ENCODE peak calls at places on chromosomes 13 and 19, in five cellular contexts. W is stimulated activated effector memory CD8-positive, alpha-beta T cell treated with anti-CD3 and anti-CD28 coated beads, Interleukin-12 subunit alpha, Interleukin-12 subunit beta, amount 100 ng/mL, for 72 hours; J is activated CD4-positive, alpha-beta T cell treated with anti-CD3 and anti-CD28 coated beads, Interleukin-2, amount 50 U/mL, for 1 hour; F is cardiac muscle cell; B is CD4-positive, alpha-beta T cell. V is an unnamed sample.

GRCh38 chr13:51269039-51269438 is 46.8 kb downstream of the FAM124A start:
- DNase-seq in F (peak), W (no peak), J (no peak), B (no peak), V (no peak)

GRCh38 chr19:31100945-31101344 is 248.3 kb downstream of the TSHZ3 start:
- DNase-seq in J (no peak), W (no peak), F (no peak), B (no peak), V (no peak)

GRCh38 chr19:51030631-51031030 is 4.2 kb downstream of the KLK12 start:
- DNase-seq in B (no peak), F (no peak), J (no peak), W (no peak), V (no peak)

GRCh38 chr13:20553309-20553708 is 13.6 kb upstream of the IFT88 start:
- DNase-seq in J (no peak), B (no peak), W (no peak), F (no peak), V (peak)

GRCh38 chr19:40797963-40798222 is 1.1 kb upstream of the EGLN2 start:
- DNase-seq in F (no peak), B (no peak), W (no peak), J (no peak), V (no peak)

GRCh38 chr13:63691474-63691873 is 2275.8 kb upstream of the PCDH20 start:
- DNase-seq in B (no peak), J (no peak), F (no peak), W (no peak), V (no peak)

GRCh38 chr13:33132644-33133440 is 116.6 kb downstream of the KL start:
- DNase-seq in B (no peak), J (no peak), F (peak), W (no peak), V (no peak)

GRCh38 chr13:111626371-111627305 is 306.2 kb downstream of the TEX29 start:
- DNase-seq in W (no peak), B (no peak), F (no peak), J (no peak), V (peak)

V was measured in G401.